ENCODE peak calls at places on chromosomes 16 and 17, in eight cellular contexts. One of them, this sample, is unnamed.

GRCh38 chr17:61574542-61575351 is 16.3 kb downstream of the NACA2 start:
- DNase-seq in esophagus squamous epithelium: no peak
- DNase-seq in activated T-helper 1 cell treated with Interleukin-2 at 50 U/mL for 16 hours: no peak
- DNase-seq in naive thymus-derived CD8-positive, alpha-beta T cell: no peak
- DNase-seq in T47D: peak
- DNase-seq in natural killer cell: no peak
- DNase-seq in NCI-H748 treated with DMSO at 0.1 percent for 48 hours: peak
- DNase-seq in body of pancreas: peak
- DNase-seq in this sample: no peak

GRCh38 chr16:58329147-58329546 is 34.3 kb upstream of the PRSS54 start:
- DNase-seq in esophagus squamous epithelium: no peak
- DNase-seq in activated T-helper 1 cell treated with Interleukin-2 at 50 U/mL for 16 hours: no peak
- DNase-seq in naive thymus-derived CD8-positive, alpha-beta T cell: no peak
- DNase-seq in T47D: no peak
- DNase-seq in natural killer cell: no peak
- DNase-seq in NCI-H748 treated with DMSO at 0.1 percent for 48 hours: no peak
- DNase-seq in body of pancreas: no peak
- DNase-seq in this sample: no peak

GRCh38 chr17:67891481-67892119 is 66.3 kb downstream of the BPTF start:
- DNase-seq in esophagus squamous epithelium: no peak
- DNase-seq in activated T-helper 1 cell treated with Interleukin-2 at 50 U/mL for 16 hours: no peak
- DNase-seq in naive thymus-derived CD8-positive, alpha-beta T cell: no peak
- DNase-seq in T47D: peak
- DNase-seq in natural killer cell: no peak
- DNase-seq in NCI-H748 treated with DMSO at 0.1 percent for 48 hours: no peak
- DNase-seq in body of pancreas: peak
- DNase-seq in this sample: no peak

GRCh38 chr17:73455050-73455687 is 143.4 kb upstream of the CDC42EP4 start:
- DNase-seq in esophagus squamous epithelium: no peak
- DNase-seq in activated T-helper 1 cell treated with Interleukin-2 at 50 U/mL for 16 hours: no peak
- DNase-seq in naive thymus-derived CD8-positive, alpha-beta T cell: no peak
- DNase-seq in T47D: no peak
- DNase-seq in natural killer cell: no peak
- DNase-seq in NCI-H748 treated with DMSO at 0.1 percent for 48 hours: peak
- DNase-seq in body of pancreas: peak
- DNase-seq in this sample: no peak

GRCh38 chr17:41518031-41518430 is 659 bp downstream of the KRT15 start:
- DNase-seq in esophagus squamous epithelium: no peak
- DNase-seq in activated T-helper 1 cell treated with Interleukin-2 at 50 U/mL for 16 hours: no peak
- DNase-seq in naive thymus-derived CD8-positive, alpha-beta T cell: no peak
- DNase-seq in T47D: peak
- DNase-seq in natural killer cell: no peak
- DNase-seq in NCI-H748 treated with DMSO at 0.1 percent for 48 hours: no peak
- DNase-seq in body of pancreas: no peak
- DNase-seq in this sample: no peak

GRCh38 chr16:25716186-25716585 is 24.4 kb downstream of the HS3ST4 start:
- DNase-seq in esophagus squamous epithelium: no peak
- DNase-seq in activated T-helper 1 cell treated with Interleukin-2 at 50 U/mL for 16 hours: no peak
- DNase-seq in naive thymus-derived CD8-positive, alpha-beta T cell: no peak
- DNase-seq in T47D: no peak
- DNase-seq in natural killer cell: no peak
- DNase-seq in NCI-H748 treated with DMSO at 0.1 percent for 48 hours: no peak
- DNase-seq in body of pancreas: no peak
- DNase-seq in this sample: no peak

GRCh38 chr17:19502517-19502916 is 31.1 kb upstream of the SLC47A1 start:
- DNase-seq in esophagus squamous epithelium: no peak
- DNase-seq in activated T-helper 1 cell treated with Interleukin-2 at 50 U/mL for 16 hours: no peak
- DNase-seq in naive thymus-derived CD8-positive, alpha-beta T cell: no peak
- DNase-seq in T47D: no peak
- DNase-seq in natural killer cell: no peak
- DNase-seq in NCI-H748 treated with DMSO at 0.1 percent for 48 hours: no peak
- DNase-seq in body of pancreas: no peak
- DNase-seq in this sample: peak

GRCh38 chr17:36503456-36504155 is 17.1 kb downstream of the ZNHIT3 start:
- DNase-seq in esophagus squamous epithelium: no peak
- DNase-seq in activated T-helper 1 cell treated with Interleukin-2 at 50 U/mL for 16 hours: no peak
- DNase-seq in naive thymus-derived CD8-positive, alpha-beta T cell: no peak
- DNase-seq in T47D: no peak
- DNase-seq in natural killer cell: no peak
- DNase-seq in NCI-H748 treated with DMSO at 0.1 percent for 48 hours: no peak
- DNase-seq in body of pancreas: no peak
- DNase-seq in this sample: no peak

GRCh38 chr17:7703584-7704574 is 1.1 kb upstream of the EFNB3 start:
- DNase-seq in esophagus squamous epithelium: no peak
- DNase-seq in activated T-helper 1 cell treated with Interleukin-2 at 50 U/mL for 16 hours: no peak
- DNase-seq in naive thymus-derived CD8-positive, alpha-beta T cell: no peak
- DNase-seq in T47D: peak
- DNase-seq in natural killer cell: no peak
- DNase-seq in NCI-H748 treated with DMSO at 0.1 percent for 48 hours: peak
- DNase-seq in body of pancreas: peak
- DNase-seq in this sample: no peak

GRCh38 chr17:28177351-28177750 is 134.9 kb downstream of the NLK start:
- DNase-seq in esophagus squamous epithelium: no peak
- DNase-seq in activated T-helper 1 cell treated with Interleukin-2 at 50 U/mL for 16 hours: no peak
- DNase-seq in naive thymus-derived CD8-positive, alpha-beta T cell: no peak
- DNase-seq in T47D: no peak
- DNase-seq in natural killer cell: no peak
- DNase-seq in NCI-H748 treated with DMSO at 0.1 percent for 48 hours: no peak
- DNase-seq in body of pancreas: no peak
- DNase-seq in this sample: no peak

GRCh38 chr17:64651889-64652288 is 10.2 kb downstream of the SMURF2 start:
- DNase-seq in esophagus squamous epithelium: no peak
- DNase-seq in activated T-helper 1 cell treated with Interleukin-2 at 50 U/mL for 16 hours: no peak
- DNase-seq in naive thymus-derived CD8-positive, alpha-beta T cell: no peak
- DNase-seq in T47D: no peak
- DNase-seq in natural killer cell: no peak
- DNase-seq in NCI-H748 treated with DMSO at 0.1 percent for 48 hours: no peak
- DNase-seq in body of pancreas: no peak
- DNase-seq in this sample: no peak

GRCh38 chr16:79090966-79091365 is 509.6 kb downstream of the MAF start:
- DNase-seq in esophagus squamous epithelium: no peak
- DNase-seq in activated T-helper 1 cell treated with Interleukin-2 at 50 U/mL for 16 hours: no peak
- DNase-seq in naive thymus-derived CD8-positive, alpha-beta T cell: no peak
- DNase-seq in T47D: no peak
- DNase-seq in natural killer cell: no peak
- DNase-seq in NCI-H748 treated with DMSO at 0.1 percent for 48 hours: no peak
- DNase-seq in body of pancreas: no peak
- DNase-seq in this sample: no peak

GRCh38 chr16:4059969-4060368 is 56.3 kb downstream of the ADCY9 start:
- DNase-seq in esophagus squamous epithelium: no peak
- DNase-seq in activated T-helper 1 cell treated with Interleukin-2 at 50 U/mL for 16 hours: no peak
- DNase-seq in naive thymus-derived CD8-positive, alpha-beta T cell: no peak
- DNase-seq in T47D: no peak
- DNase-seq in natural killer cell: peak
- DNase-seq in NCI-H748 treated with DMSO at 0.1 percent for 48 hours: no peak
- DNase-seq in body of pancreas: no peak
- DNase-seq in this sample: peak

GRCh38 chr17:652310-652709 is 62.3 kb downstream of the VPS53 start:
- DNase-seq in esophagus squamous epithelium: no peak
- DNase-seq in activated T-helper 1 cell treated with Interleukin-2 at 50 U/mL for 16 hours: no peak
- DNase-seq in naive thymus-derived CD8-positive, alpha-beta T cell: no peak
- DNase-seq in T47D: no peak
- DNase-seq in natural killer cell: no peak
- DNase-seq in NCI-H748 treated with DMSO at 0.1 percent for 48 hours: no peak
- DNase-seq in body of pancreas: peak
- DNase-seq in this sample: no peak

GRCh38 chr17:79118924-79119323 is 44.3 kb downstream of the ENGASE start:
- DNase-seq in esophagus squamous epithelium: no peak
- DNase-seq in activated T-helper 1 cell treated with Interleukin-2 at 50 U/mL for 16 hours: no peak
- DNase-seq in naive thymus-derived CD8-positive, alpha-beta T cell: no peak
- DNase-seq in T47D: no peak
- DNase-seq in natural killer cell: no peak
- DNase-seq in NCI-H748 treated with DMSO at 0.1 percent for 48 hours: no peak
- DNase-seq in body of pancreas: no peak
- DNase-seq in this sample: no peak

GRCh38 chr17:21249911-21250703 is 3.1 kb downstream of the NATD1 start:
- DNase-seq in esophagus squamous epithelium: no peak
- DNase-seq in activated T-helper 1 cell treated with Interleukin-2 at 50 U/mL for 16 hours: no peak
- DNase-seq in naive thymus-derived CD8-positive, alpha-beta T cell: no peak
- DNase-seq in T47D: no peak
- DNase-seq in natural killer cell: no peak
- DNase-seq in NCI-H748 treated with DMSO at 0.1 percent for 48 hours: no peak
- DNase-seq in body of pancreas: no peak
- DNase-seq in this sample: no peak

GRCh38 chr16:52182840-52183239 is 364.1 kb downstream of the TOX3 start:
- DNase-seq in esophagus squamous epithelium: no peak
- DNase-seq in activated T-helper 1 cell treated with Interleukin-2 at 50 U/mL for 16 hours: no peak
- DNase-seq in naive thymus-derived CD8-positive, alpha-beta T cell: no peak
- DNase-seq in T47D: no peak
- DNase-seq in natural killer cell: no peak
- DNase-seq in NCI-H748 treated with DMSO at 0.1 percent for 48 hours: no peak
- DNase-seq in body of pancreas: no peak
- DNase-seq in this sample: no peak

GRCh38 chr16:83943516-83944050 is 9.5 kb upstream of the OSGIN1 start:
- DNase-seq in esophagus squamous epithelium: no peak
- DNase-seq in activated T-helper 1 cell treated with Interleukin-2 at 50 U/mL for 16 hours: no peak
- DNase-seq in naive thymus-derived CD8-positive, alpha-beta T cell: no peak
- DNase-seq in T47D: peak
- DNase-seq in natural killer cell: no peak
- DNase-seq in NCI-H748 treated with DMSO at 0.1 percent for 48 hours: no peak
- DNase-seq in body of pancreas: no peak
- DNase-seq in this sample: no peak

GRCh38 chr16:48133455-48134226 is 22.2 kb downstream of the ABCC12 start:
- DNase-seq in esophagus squamous epithelium: no peak
- DNase-seq in activated T-helper 1 cell treated with Interleukin-2 at 50 U/mL for 16 hours: no peak
- DNase-seq in naive thymus-derived CD8-positive, alpha-beta T cell: no peak
- DNase-seq in T47D: no peak
- DNase-seq in natural killer cell: no peak
- DNase-seq in NCI-H748 treated with DMSO at 0.1 percent for 48 hours: no peak
- DNase-seq in body of pancreas: peak
- DNase-seq in this sample: no peak

GRCh38 chr17:14310101-14310500 is 9.2 kb downstream of the HS3ST3B1 start:
- DNase-seq in esophagus squamous epithelium: no peak
- DNase-seq in activated T-helper 1 cell treated with Interleukin-2 at 50 U/mL for 16 hours: no peak
- DNase-seq in naive thymus-derived CD8-positive, alpha-beta T cell: no peak
- DNase-seq in T47D: no peak
- DNase-seq in natural killer cell: no peak
- DNase-seq in NCI-H748 treated with DMSO at 0.1 percent for 48 hours: no peak
- DNase-seq in body of pancreas: no peak
- DNase-seq in this sample: no peak

GRCh38 chr16:23353440-23353839 is 51.3 kb downstream of the SCNN1B start:
- DNase-seq in esophagus squamous epithelium: no peak
- DNase-seq in activated T-helper 1 cell treated with Interleukin-2 at 50 U/mL for 16 hours: no peak
- DNase-seq in naive thymus-derived CD8-positive, alpha-beta T cell: no peak
- DNase-seq in T47D: no peak
- DNase-seq in natural killer cell: no peak
- DNase-seq in NCI-H748 treated with DMSO at 0.1 percent for 48 hours: no peak
- DNase-seq in body of pancreas: peak
- DNase-seq in this sample: no peak

GRCh38 chr16:85436636-85437160 is 176.4 kb upstream of the GSE1 start:
- DNase-seq in esophagus squamous epithelium: no peak
- DNase-seq in activated T-helper 1 cell treated with Interleukin-2 at 50 U/mL for 16 hours: no peak
- DNase-seq in naive thymus-derived CD8-positive, alpha-beta T cell: no peak
- DNase-seq in T47D: no peak
- DNase-seq in natural killer cell: no peak
- DNase-seq in NCI-H748 treated with DMSO at 0.1 percent for 48 hours: no peak
- DNase-seq in body of pancreas: peak
- DNase-seq in this sample: no peak

GRCh38 chr16:11401161-11402050 is 56.1 kb downstream of the RMI2 start:
- DNase-seq in esophagus squamous epithelium: no peak
- DNase-seq in activated T-helper 1 cell treated with Interleukin-2 at 50 U/mL for 16 hours: no peak
- DNase-seq in naive thymus-derived CD8-positive, alpha-beta T cell: no peak
- DNase-seq in T47D: no peak
- DNase-seq in natural killer cell: no peak
- DNase-seq in NCI-H748 treated with DMSO at 0.1 percent for 48 hours: no peak
- DNase-seq in body of pancreas: peak
- DNase-seq in this sample: no peak

GRCh38 chr17:13016881-13017622 is 775 bp downstream of the ELAC2 start:
- DNase-seq in esophagus squamous epithelium: no peak
- DNase-seq in activated T-helper 1 cell treated with Interleukin-2 at 50 U/mL for 16 hours: no peak
- DNase-seq in naive thymus-derived CD8-positive, alpha-beta T cell: peak
- DNase-seq in T47D: no peak
- DNase-seq in natural killer cell: no peak
- DNase-seq in NCI-H748 treated with DMSO at 0.1 percent for 48 hours: no peak
- DNase-seq in body of pancreas: no peak
- DNase-seq in this sample: no peak

GRCh38 chr17:28892024-28892423 is 5.5 kb downstream of the FLOT2 start:
- DNase-seq in esophagus squamous epithelium: no peak
- DNase-seq in activated T-helper 1 cell treated with Interleukin-2 at 50 U/mL for 16 hours: no peak
- DNase-seq in naive thymus-derived CD8-positive, alpha-beta T cell: no peak
- DNase-seq in T47D: no peak
- DNase-seq in natural killer cell: no peak
- DNase-seq in NCI-H748 treated with DMSO at 0.1 percent for 48 hours: no peak
- DNase-seq in body of pancreas: no peak
- DNase-seq in this sample: no peak

GRCh38 chr17:50219345-50219744 is 17.9 kb upstream of the COL1A1 start:
- DNase-seq in esophagus squamous epithelium: no peak
- DNase-seq in activated T-helper 1 cell treated with Interleukin-2 at 50 U/mL for 16 hours: no peak
- DNase-seq in naive thymus-derived CD8-positive, alpha-beta T cell: no peak
- DNase-seq in T47D: no peak
- DNase-seq in natural killer cell: no peak
- DNase-seq in NCI-H748 treated with DMSO at 0.1 percent for 48 hours: no peak
- DNase-seq in body of pancreas: no peak
- DNase-seq in this sample: no peak

GRCh38 chr16:88533381-88533831 is 36.8 kb upstream of the ZC3H18 start:
- DNase-seq in esophagus squamous epithelium: no peak
- DNase-seq in activated T-helper 1 cell treated with Interleukin-2 at 50 U/mL for 16 hours: no peak
- DNase-seq in naive thymus-derived CD8-positive, alpha-beta T cell: no peak
- DNase-seq in T47D: no peak
- DNase-seq in natural killer cell: no peak
- DNase-seq in NCI-H748 treated with DMSO at 0.1 percent for 48 hours: no peak
- DNase-seq in body of pancreas: peak
- DNase-seq in this sample: no peak

GRCh38 chr17:80847506-80848230 is 144.0 kb upstream of the CHMP6 start:
- DNase-seq in esophagus squamous epithelium: no peak
- DNase-seq in activated T-helper 1 cell treated with Interleukin-2 at 50 U/mL for 16 hours: peak
- DNase-seq in naive thymus-derived CD8-positive, alpha-beta T cell: peak
- DNase-seq in T47D: no peak
- DNase-seq in natural killer cell: no peak
- DNase-seq in NCI-H748 treated with DMSO at 0.1 percent for 48 hours: no peak
- DNase-seq in body of pancreas: no peak
- DNase-seq in this sample: peak

GRCh38 chr16:76118344-76118743 is 158.9 kb upstream of the CNTNAP4 start:
- DNase-seq in esophagus squamous epithelium: no peak
- DNase-seq in activated T-helper 1 cell treated with Interleukin-2 at 50 U/mL for 16 hours: no peak
- DNase-seq in naive thymus-derived CD8-positive, alpha-beta T cell: no peak
- DNase-seq in T47D: no peak
- DNase-seq in natural killer cell: no peak
- DNase-seq in NCI-H748 treated with DMSO at 0.1 percent for 48 hours: no peak
- DNase-seq in body of pancreas: no peak
- DNase-seq in this sample: no peak

GRCh38 chr17:10121971-10122707 is 76.3 kb downstream of the GAS7 start:
- DNase-seq in esophagus squamous epithelium: no peak
- DNase-seq in activated T-helper 1 cell treated with Interleukin-2 at 50 U/mL for 16 hours: no peak
- DNase-seq in naive thymus-derived CD8-positive, alpha-beta T cell: no peak
- DNase-seq in T47D: no peak
- DNase-seq in natural killer cell: no peak
- DNase-seq in NCI-H748 treated with DMSO at 0.1 percent for 48 hours: no peak
- DNase-seq in body of pancreas: no peak
- DNase-seq in this sample: peak

GRCh38 chr16:75109732-75110243 is 6.8 kb downstream of the LDHD start:
- DNase-seq in esophagus squamous epithelium: no peak
- DNase-seq in activated T-helper 1 cell treated with Interleukin-2 at 50 U/mL for 16 hours: no peak
- DNase-seq in naive thymus-derived CD8-positive, alpha-beta T cell: no peak
- DNase-seq in T47D: peak
- DNase-seq in natural killer cell: no peak
- DNase-seq in NCI-H748 treated with DMSO at 0.1 percent for 48 hours: no peak
- DNase-seq in body of pancreas: peak
- DNase-seq in this sample: no peak

GRCh38 chr17:40315206-40315605 is 6.2 kb downstream of the RARA start:
- DNase-seq in esophagus squamous epithelium: no peak
- DNase-seq in activated T-helper 1 cell treated with Interleukin-2 at 50 U/mL for 16 hours: no peak
- DNase-seq in naive thymus-derived CD8-positive, alpha-beta T cell: no peak
- DNase-seq in T47D: peak
- DNase-seq in natural killer cell: no peak
- DNase-seq in NCI-H748 treated with DMSO at 0.1 percent for 48 hours: no peak
- DNase-seq in body of pancreas: no peak
- DNase-seq in this sample: no peak

GRCh38 chr16:48003226-48003907 is 152.4 kb downstream of the ABCC12 start:
- DNase-seq in esophagus squamous epithelium: no peak
- DNase-seq in activated T-helper 1 cell treated with Interleukin-2 at 50 U/mL for 16 hours: no peak
- DNase-seq in naive thymus-derived CD8-positive, alpha-beta T cell: no peak
- DNase-seq in T47D: no peak
- DNase-seq in natural killer cell: no peak
- DNase-seq in NCI-H748 treated with DMSO at 0.1 percent for 48 hours: no peak
- DNase-seq in body of pancreas: no peak
- DNase-seq in this sample: no peak

GRCh38 chr16:23962001-23962400 is 126.2 kb downstream of the PRKCB start:
- DNase-seq in esophagus squamous epithelium: no peak
- DNase-seq in activated T-helper 1 cell treated with Interleukin-2 at 50 U/mL for 16 hours: no peak
- DNase-seq in naive thymus-derived CD8-positive, alpha-beta T cell: no peak
- DNase-seq in T47D: no peak
- DNase-seq in natural killer cell: no peak
- DNase-seq in NCI-H748 treated with DMSO at 0.1 percent for 48 hours: no peak
- DNase-seq in body of pancreas: no peak
- DNase-seq in this sample: no peak